ENCODE peak calls at places on chromosome 10, in ten cellular contexts. U, R, A, H, S, M, X, T, F and K are unnamed samples.

GRCh38 chr10:118741994-118742393 is 12.8 kb downstream of the CACUL1 start:
- DNase-seq in S (peak), X (no peak), H (no peak), T (no peak), R (no peak), F (no peak), U (no peak), A (no peak), M (no peak), K (no peak)

GRCh38 chr10:91683976-91684375 is 51.1 kb upstream of the PPP1R3C start:
- DNase-seq in A (no peak), X (no peak), S (peak), R (no peak), H (peak), F (no peak), U (no peak), T (peak), M (peak), K (no peak)

GRCh38 chr10:81847675-81848074 is 27.3 kb upstream of the NRG3 start:
- DNase-seq in A (no peak), X (peak), R (no peak), M (no peak), S (no peak), H (no peak), U (no peak), F (no peak), T (no peak), K (no peak)

GRCh38 chr10:77390481-77390891 is 247.1 kb downstream of the KCNMA1 start:
- DNase-seq in X (no peak), T (no peak), U (peak), M (peak), H (no peak), S (peak), R (no peak), F (no peak), A (no peak), K (no peak)

GRCh38 chr10:103575416-103576075 is 82.0 kb downstream of the NEURL1 start:
- DNase-seq in A (no peak), R (no peak), X (no peak), S (no peak), T (no peak), F (no peak), U (no peak), H (no peak), M (no peak), K (no peak)

GRCh38 chr10:72485701-72486100 is 131.0 kb upstream of the DNAJB12 start:
- DNase-seq in S (no peak), U (no peak), M (no peak), F (no peak), X (no peak), R (no peak), T (no peak), H (no peak), A (no peak), K (no peak)

GRCh38 chr10:70582793-70583700 is 19.5 kb downstream of the PRF1 start:
- DNase-seq in M (no peak), U (no peak), H (no peak), F (no peak), X (no peak), A (no peak), T (no peak), R (no peak), S (no peak), K (no peak)

GRCh38 chr10:123848564-123849457 is 42.8 kb downstream of the CPXM2 start:
- DNase-seq in X (no peak), R (no peak), U (no peak), F (no peak), S (no peak), M (no peak), H (no peak), A (no peak), T (no peak), K (no peak)

GRCh38 chr10:79247373-79248137 is 99.7 kb upstream of the PPIF start:
- DNase-seq in T (no peak), M (no peak), R (no peak), S (no peak), A (no peak), U (no peak), H (no peak), F (no peak), X (no peak), K (no peak)

GRCh38 chr10:5951167-5951711 is 26.1 kb downstream of the IL15RA start:
- DNase-seq in T (no peak), X (no peak), R (no peak), A (no peak), M (no peak), S (peak), H (no peak), F (no peak), U (no peak), K (no peak)

GRCh38 chr10:75417522-75417927 is 13.9 kb upstream of the LRMDA start:
- DNase-seq in R (no peak), S (no peak), F (no peak), X (no peak), M (no peak), H (no peak), A (no peak), T (no peak), U (no peak), K (no peak)

GRCh38 chr10:61890430-61890829 is 11.1 kb upstream of the ARID5B start:
- DNase-seq in H (no peak), S (no peak), X (no peak), M (no peak), A (no peak), F (no peak), U (no peak), T (no peak), R (no peak), K (no peak)

GRCh38 chr10:47261556-47261955 is 38.4 kb upstream of the GDF10 start:
- DNase-seq in T (no peak), F (no peak), H (no peak), A (no peak), M (no peak), S (no peak), U (no peak), X (no peak), R (no peak), K (no peak)

GRCh38 chr10:49744924-49745605 is 17.1 kb downstream of the OGDHL start:
- DNase-seq in R (no peak), H (no peak), M (no peak), S (no peak), A (no peak), U (no peak), X (peak), F (peak), T (no peak), K (no peak)